ENCODE peak calls at places on chromosomes 7 and 10, in seven cellular contexts. Q is LoVo, E is AG09319, C is AG09309, U is chondrocyte, W is head of caudate nucleus, J is COR-L47. L is an unnamed sample.

GRCh38 chr10:1399431-1400120 is 337.7 kb downstream of the ADARB2 start:
- DNase-seq in Q (no peak), E (no peak), C (no peak), U (peak), W (no peak), J (no peak), L (no peak)

GRCh38 chr7:55086413-55087201 is 67.8 kb downstream of the EGFR start:
- DNase-seq in Q (no peak), E (peak), C (peak), U (no peak), W (peak), J (no peak), L (peak)

GRCh38 chr10:28914721-28915120 is 237.4 kb downstream of the BAMBI start:
- DNase-seq in Q (no peak), E (no peak), C (no peak), U (no peak), W (no peak), J (no peak), L (no peak)

GRCh38 chr7:23467281-23467680 is 3.0 kb downstream of the IGF2BP3 start:
- DNase-seq in Q (no peak), E (no peak), C (no peak), U (no peak), W (no peak), J (no peak), L (no peak)

GRCh38 chr7:37488163-37488759 is 39.6 kb upstream of the ELMO1 start:
- DNase-seq in Q (peak), E (no peak), C (no peak), U (no peak), W (no peak), J (no peak), L (peak)

GRCh38 chr10:8803992-8804391 is 749.5 kb downstream of the GATA3 start:
- DNase-seq in Q (no peak), E (no peak), C (no peak), U (no peak), W (no peak), J (no peak), L (no peak)

GRCh38 chr10:86079088-86079487 is 287.5 kb downstream of the GRID1 start:
- DNase-seq in Q (no peak), E (no peak), C (no peak), U (no peak), W (peak), J (no peak), L (peak)

GRCh38 chr7:146090023-146090645 is 26.5 kb upstream of the CNTNAP2 start:
- DNase-seq in Q (peak), E (no peak), C (no peak), U (no peak), W (no peak), J (peak), L (peak)

GRCh38 chr10:16891375-16892313 is 74.4 kb upstream of the RSU1 start:
- DNase-seq in Q (peak), E (peak), C (peak), U (no peak), W (peak), J (no peak), L (peak)

GRCh38 chr7:6257602-6258001 is 14.8 kb downstream of the CYTH3 start:
- DNase-seq in Q (no peak), E (no peak), C (no peak), U (no peak), W (no peak), J (no peak), L (no peak)

GRCh38 chr7:135673360-135673706 is 11.0 kb downstream of the STMP1 start:
- DNase-seq in Q (no peak), E (no peak), C (no peak), U (no peak), W (no peak), J (no peak), L (peak)

GRCh38 chr10:96681493-96681892 is 38.8 kb downstream of the PIK3AP1 start:
- DNase-seq in Q (no peak), E (no peak), C (no peak), U (no peak), W (no peak), J (no peak), L (no peak)

L was measured in astrocyte of the spinal cord.